ENCODE peak calls at places on chromosomes 1 and 21, in four cellular contexts. T is K562, D is A549, Y is HepG2. G is an unnamed sample.

GRCh38 chr1:156623946-156624813 is 5.0 kb downstream of the HAPLN2 start:
- DNase-seq in T (peak), Y (no peak), D (peak), G (peak)

GRCh38 chr1:165543651-165544452 is at the start of gene LRRC52:
- DNase-seq in Y (no peak), T (no peak), D (no peak), G (peak)

GRCh38 chr1:201603613-201604232 is 64.8 kb downstream of the NAV1 start:
- DNase-seq in Y (no peak), D (peak), T (no peak), G (no peak)

GRCh38 chr1:6513296-6513928 is 21.9 kb upstream of the PLEKHG5 start:
- DNase-seq in T (no peak), D (no peak), Y (no peak), G (no peak)

GRCh38 chr21:42706765-42707164 is 53.3 kb downstream of the PDE9A start:
- DNase-seq in Y (no peak), D (no peak), T (no peak), G (no peak)

GRCh38 chr1:10267319-10267718 is 56.9 kb downstream of the KIF1B start:
- DNase-seq in T (no peak), D (no peak), Y (no peak), G (no peak)

GRCh38 chr1:63635681-63636080 is 42.5 kb downstream of the PGM1 start:
- DNase-seq in T (no peak), Y (no peak), D (no peak), G (no peak)

GRCh38 chr1:150561830-150562367 is 12.7 kb downstream of the ADAMTSL4 start:
- DNase-seq in T (peak), D (peak), Y (peak), G (peak)

GRCh38 chr1:71097428-71097827 is 16.6 kb upstream of the ZRANB2 start:
- DNase-seq in D (no peak), Y (no peak), T (no peak), G (no peak)

GRCh38 chr1:96559707-96560588 is 161.6 kb upstream of the PTBP2 start:
- DNase-seq in D (peak), Y (no peak), T (no peak), G (no peak)

GRCh38 chr1:67393240-67393639 is 37.0 kb downstream of the SERBP1 start:
- DNase-seq in Y (no peak), T (no peak), D (no peak), G (no peak)

GRCh38 chr1:31939484-31940329 is 1.5 kb upstream of the PTP4A2 start:
- DNase-seq in D (peak), T (peak), Y (peak), G (no peak)

GRCh38 chr1:61125263-61125662 is 42.9 kb downstream of the NFIA start:
- DNase-seq in D (no peak), T (no peak), Y (no peak), G (no peak)

GRCh38 chr1:19504796-19505693 is 19.7 kb upstream of the CAPZB start:
- DNase-seq in D (peak), Y (no peak), T (no peak), G (no peak)

GRCh38 chr1:88800382-88801051 is 90.8 kb downstream of the GTF2B start:
- DNase-seq in D (peak), T (peak), Y (peak), G (no peak)

GRCh38 chr1:90925928-90926869 is 95.6 kb downstream of the ZNF644 start:
- DNase-seq in T (no peak), Y (peak), D (peak), G (no peak)

GRCh38 chr1:199242162-199242561 is 603.3 kb downstream of the PTPRC start:
- DNase-seq in Y (peak), D (no peak), T (no peak), G (no peak)

GRCh38 chr1:109821221-109821669 is 57.5 kb upstream of the EPS8L3 start:
- DNase-seq in T (peak), D (peak), Y (no peak), G (no peak)

GRCh38 chr21:23601549-23601948 is 2005.7 kb downstream of the MRPL39 start:
- DNase-seq in T (no peak), Y (no peak), D (no peak), G (no peak)

GRCh38 chr1:179298952-179299351 is 5.4 kb downstream of the SOAT1 start:
- DNase-seq in T (no peak), D (no peak), Y (no peak), G (no peak)

GRCh38 chr1:75502776-75503175 is 108.1 kb downstream of the SLC44A5 start:
- DNase-seq in D (no peak), Y (no peak), T (no peak), G (no peak)

GRCh38 chr1:172851871-172852270 is 193.0 kb downstream of the FASLG start:
- DNase-seq in T (no peak), D (no peak), Y (no peak), G (no peak)

GRCh38 chr1:52141513-52142219 is at the start of gene ZFYVE9:
- DNase-seq in T (peak), D (peak), Y (peak), G (peak)

GRCh38 chr1:179115181-179115580 is 33.3 kb downstream of the TOR3A start:
- DNase-seq in D (no peak), T (no peak), Y (no peak), G (no peak)

GRCh38 chr1:27643626-27644368 is 8.8 kb upstream of the FGR start:
- DNase-seq in T (peak), D (peak), Y (peak), G (peak)

GRCh38 chr1:50271968-50272578 is 151.2 kb downstream of the DMRTA2 start:
- DNase-seq in Y (peak), D (peak), T (peak), G (peak)

GRCh38 chr1:9101510-9102146 is 27.3 kb downstream of the GPR157 start:
- DNase-seq in D (peak), T (peak), Y (peak), G (peak)

GRCh38 chr1:18972531-18972930 is 16.1 kb upstream of the IFFO2 start:
- DNase-seq in Y (no peak), D (peak), T (no peak), G (no peak)

GRCh38 chr1:226495716-226496115 is 52.8 kb upstream of the STUM start:
- DNase-seq in T (no peak), D (no peak), Y (no peak), G (no peak)

GRCh38 chr1:196160066-196160795 is 448.0 kb downstream of the KCNT2 start:
- DNase-seq in T (no peak), Y (no peak), D (no peak), G (no peak)

GRCh38 chr1:224922404-224923164 is 6.9 kb upstream of the DNAH14 start:
- DNase-seq in T (peak), D (peak), Y (peak), G (no peak)

GRCh38 chr21:31140025-31140424 is 101.7 kb upstream of the KRTAP19-8 start:
- DNase-seq in Y (no peak), T (no peak), D (no peak), G (no peak)

GRCh38 chr1:13451399-13451965 is 41.2 kb downstream of the PRAMEF20 start:
- DNase-seq in T (no peak), Y (no peak), D (no peak), G (no peak)

GRCh38 chr1:42732126-42732680 is 7.8 kb downstream of the CLDN19 start:
- DNase-seq in Y (no peak), D (no peak), T (no peak), G (no peak)

GRCh38 chr1:10966233-10966632 is 46.2 kb upstream of the TARDBP start:
- DNase-seq in Y (no peak), T (no peak), D (no peak), G (no peak)

GRCh38 chr1:1763657-1764621 is 14.3 kb downstream of the NADK start:
- DNase-seq in Y (no peak), T (no peak), D (peak), G (no peak)

DNA sequence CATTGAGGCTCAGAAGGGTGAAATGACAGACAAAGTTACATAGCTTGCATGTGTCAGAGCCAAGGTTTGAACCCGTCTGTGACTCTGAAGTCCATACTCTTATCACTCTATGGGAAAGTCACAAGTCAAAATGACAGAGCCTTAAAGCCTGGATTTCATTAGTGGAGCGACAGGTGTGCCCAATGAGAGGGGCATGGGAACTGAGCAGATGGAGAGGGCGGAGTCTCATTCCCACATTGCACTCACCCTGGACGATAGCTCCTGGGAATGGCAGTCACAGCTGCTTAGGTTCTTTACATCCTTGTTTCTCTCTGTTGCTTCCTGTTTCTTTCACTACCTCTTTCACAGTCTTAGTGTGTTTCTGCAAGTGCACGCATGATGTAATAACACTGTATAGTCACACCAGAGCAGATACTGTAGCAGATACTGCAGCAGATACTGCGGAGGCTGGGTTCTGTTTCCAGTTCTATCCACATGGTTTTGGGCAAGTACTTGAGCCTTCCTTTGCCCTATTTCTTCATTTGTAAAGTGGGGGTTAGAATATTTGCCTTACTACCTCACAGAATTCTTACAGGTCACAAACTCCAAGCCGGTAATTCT is 127.2 kb downstream of the ZSCAN20 start:
- DNase-seq in Y (no peak), T (no peak), D (no peak), G (no peak)
- TF ChIP-seq CTCF in Y (no peak), T (no peak), D (no peak), G (no peak)

GRCh38 chr1:211938473-211939080 is 96.8 kb downstream of the INTS7 start:
- DNase-seq in T (no peak), D (no peak), Y (no peak), G (no peak)

GRCh38 chr1:211944733-211945500 is 90.4 kb downstream of the INTS7 start:
- DNase-seq in Y (peak), T (no peak), D (peak), G (peak)

GRCh38 chr1:211942583-211942982 is 92.8 kb downstream of the INTS7 start:
- DNase-seq in Y (no peak), D (no peak), T (no peak), G (no peak)

GRCh38 chr1:211935448-211935970 is 99.8 kb downstream of the INTS7 start:
- DNase-seq in D (no peak), T (no peak), Y (no peak), G (no peak)

GRCh38 chr1:211939876-211940468 is 95.4 kb downstream of the INTS7 start:
- DNase-seq in Y (no peak), D (no peak), T (no peak), G (no peak)
- TF ChIP-seq HMGXB4 in Y (no peak), D (no peak), T (no peak), G (no peak)

DNA sequence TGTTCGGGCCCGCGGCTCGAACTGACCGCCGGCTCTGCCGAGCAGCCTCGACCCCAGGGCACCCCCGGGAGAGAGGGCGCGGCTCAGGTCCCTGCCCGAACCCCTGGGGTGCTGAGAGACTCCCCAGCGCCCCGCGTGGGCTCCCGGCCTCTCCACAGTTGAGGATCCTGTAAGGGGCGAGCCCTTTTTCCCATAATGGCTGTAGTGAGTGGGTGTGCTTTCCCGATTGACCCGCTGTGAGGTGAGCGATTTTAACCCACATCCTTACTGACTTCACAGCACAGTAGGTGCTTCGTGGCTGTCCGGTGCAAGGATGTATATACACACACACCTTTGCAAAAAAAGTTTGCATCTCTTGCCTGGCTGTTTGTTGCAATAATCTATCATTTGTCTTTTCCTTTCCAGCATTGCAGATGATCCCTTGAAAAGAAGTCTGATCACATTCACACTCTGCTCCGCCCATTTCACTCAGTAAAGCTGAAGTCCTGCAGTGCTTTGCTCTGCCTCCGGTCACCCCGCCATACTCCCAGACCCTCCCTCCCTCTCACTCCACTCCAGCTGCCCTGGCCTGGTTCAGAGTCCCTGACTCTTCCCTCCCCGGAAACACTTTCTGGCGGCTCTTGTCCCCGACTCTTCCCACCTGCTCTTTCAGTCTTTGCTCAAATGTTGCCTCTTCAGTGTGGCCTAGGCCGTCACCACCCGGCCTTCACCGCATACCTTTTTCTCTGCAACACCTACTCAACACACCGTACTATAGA is 955 bp upstream of the UBE2G2 start:
- DNase-seq in T (peak), D (no peak), Y (peak), G (no peak)
- TF ChIP-seq CTCF in T (peak), D (no peak), Y (no peak), G (peak)

DNA sequence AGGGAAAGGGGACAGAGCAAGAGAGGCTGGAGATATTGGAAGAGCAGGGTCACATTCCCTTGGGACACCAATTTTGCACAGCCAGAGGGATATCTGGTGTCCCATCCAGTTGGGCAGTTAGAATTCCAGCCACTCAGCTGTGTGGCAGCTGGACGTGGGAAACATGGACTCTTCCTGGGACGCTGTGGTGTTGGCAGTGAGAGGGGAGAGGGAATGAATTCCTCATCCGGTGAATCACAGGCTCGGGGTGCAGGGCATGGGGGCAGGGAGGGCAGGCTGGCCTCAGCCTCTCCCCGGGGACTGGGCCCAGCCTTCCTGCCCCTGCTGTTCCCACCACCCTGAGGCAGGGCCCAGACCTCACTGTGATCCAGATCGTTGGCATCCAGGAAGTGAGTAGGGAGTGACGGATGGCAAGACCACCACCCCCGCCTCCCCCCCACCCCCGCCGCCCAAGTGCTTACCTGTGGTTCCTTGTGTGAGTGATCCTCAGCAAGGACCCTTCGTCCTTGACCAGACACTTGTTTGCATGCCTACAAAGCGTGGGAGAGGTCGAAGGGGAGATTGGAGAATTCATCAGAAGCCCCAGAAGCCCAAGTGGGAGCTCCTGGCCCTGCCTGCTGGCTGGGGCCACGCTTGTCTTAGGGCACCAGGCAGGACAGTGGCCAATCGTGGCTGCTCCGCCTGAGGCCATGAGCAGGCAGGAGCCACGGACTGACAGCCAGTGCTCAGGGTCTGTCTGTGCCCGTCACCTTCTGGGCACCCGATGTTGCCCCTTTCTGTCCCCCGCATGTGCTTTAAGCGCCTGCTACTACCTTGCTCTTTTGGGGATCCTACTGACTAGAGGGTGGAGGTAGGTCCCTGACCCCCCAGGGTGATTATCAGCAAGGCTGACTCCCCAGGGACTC is 8.7 kb downstream of the WNT3A start:
- DNase-seq in D (no peak), T (no peak), Y (no peak), G (peak)
- TF ChIP-seq HMGXB4 in D (no peak), T (no peak), Y (no peak), G (no peak)

GRCh38 chr1:230633469-230633868 is 8.8 kb upstream of the COG2 start:
- DNase-seq in T (no peak), D (no peak), Y (peak), G (no peak)

GRCh38 chr1:230634384-230634783 is 7.9 kb upstream of the COG2 start:
- DNase-seq in D (no peak), T (no peak), Y (no peak), G (no peak)

GRCh38 chr1:230631477-230631876 is 10.8 kb upstream of the COG2 start:
- DNase-seq in Y (no peak), D (no peak), T (no peak), G (no peak)

GRCh38 chr1:230629511-230629910 is 12.8 kb upstream of the COG2 start:
- DNase-seq in T (no peak), Y (no peak), D (no peak), G (no peak)

DNA sequence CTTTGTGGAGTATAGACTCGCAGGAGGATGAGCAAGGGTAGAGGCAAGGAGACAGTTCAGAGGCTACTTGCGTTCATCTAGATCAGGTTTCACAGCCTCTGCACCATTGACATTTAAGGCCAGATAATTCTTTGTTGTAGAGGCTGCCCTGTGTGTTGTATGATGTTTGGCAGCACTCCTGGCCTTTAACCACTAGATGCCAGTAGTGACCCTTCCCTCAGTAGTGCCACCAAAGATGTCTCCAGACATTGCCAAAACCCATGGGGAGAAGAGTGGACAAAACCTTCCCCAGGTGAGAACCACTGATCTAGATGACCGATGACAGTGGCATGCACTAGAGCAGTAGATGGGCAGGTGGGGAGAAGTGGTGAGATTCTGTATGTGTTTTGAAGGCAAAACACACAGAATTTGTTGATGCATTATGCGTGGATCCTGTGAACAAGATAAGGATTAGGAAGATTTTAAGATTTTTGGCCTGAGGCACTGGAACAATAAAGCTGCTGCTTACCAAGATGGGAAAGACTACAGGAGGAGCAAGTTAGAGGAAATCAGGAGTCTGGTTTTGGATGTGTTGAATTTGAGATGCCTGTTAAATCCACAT is 9.9 kb upstream of the COG2 start:
- DNase-seq in T (no peak), Y (peak), D (peak), G (no peak)
- TF ChIP-seq CTCF in T (peak), Y (peak), D (peak), G (peak)

DNA sequence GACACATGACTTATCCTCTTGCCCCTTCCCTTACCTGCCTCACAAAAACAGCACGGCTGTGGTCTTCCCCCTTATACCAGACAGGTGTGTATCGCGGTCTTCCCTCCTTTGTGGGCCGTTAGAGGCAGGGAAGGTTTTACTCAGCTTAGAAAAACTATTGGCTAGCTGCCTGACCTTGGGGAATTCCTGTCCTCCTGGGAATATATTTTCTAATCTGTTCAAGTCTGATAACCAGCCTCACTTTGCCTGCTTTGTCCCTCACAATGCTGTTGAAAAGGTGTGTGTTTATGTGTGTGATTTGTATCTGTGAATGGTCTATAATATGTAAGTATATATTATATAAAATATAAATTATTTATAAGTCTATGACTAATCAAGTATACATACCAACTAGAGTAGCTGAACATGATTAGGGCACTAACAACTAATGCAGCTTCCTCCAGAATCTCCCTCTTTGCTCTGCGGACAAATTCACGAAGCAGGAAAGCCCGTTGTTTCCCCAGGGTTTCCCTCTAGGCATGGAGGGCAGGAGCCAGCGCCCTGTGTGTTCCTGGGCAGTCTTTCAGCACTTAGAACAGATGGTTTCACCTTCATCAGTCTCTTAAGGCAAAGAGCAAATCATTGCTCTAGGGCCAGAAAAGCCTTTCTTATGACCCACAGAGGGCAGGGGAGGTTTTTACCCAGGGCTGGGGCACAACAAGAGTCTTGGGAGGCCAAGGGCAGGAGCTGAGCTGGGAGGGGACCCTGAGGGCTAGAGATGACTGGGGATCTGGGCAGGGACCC is 25.6 kb downstream of the SLC26A9 start:
- DNase-seq in Y (no peak), D (no peak), T (no peak), G (no peak)
- TF ChIP-seq HMGXB4 in Y (no peak), D (no peak), T (no peak), G (no peak)

GRCh38 chr21:26147535-26147934 is 23.0 kb downstream of the APP start:
- DNase-seq in Y (no peak), D (no peak), T (no peak), G (no peak)

GRCh38 chr21:26148071-26148470 is 22.5 kb downstream of the APP start:
- DNase-seq in T (no peak), D (peak), Y (no peak), G (peak)

GRCh38 chr21:26144026-26144425 is 26.5 kb downstream of the APP start:
- DNase-seq in Y (no peak), T (no peak), D (no peak), G (no peak)

GRCh38 chr21:26148834-26149354 is 21.7 kb downstream of the APP start:
- DNase-seq in T (no peak), D (no peak), Y (no peak), G (no peak)

GRCh38 chr21:26146681-26147080 is 23.9 kb downstream of the APP start:
- DNase-seq in T (no peak), D (no peak), Y (no peak), G (no peak)
- TF ChIP-seq CTCF in T (no peak), D (no peak), Y (no peak), G (no peak)

G was measured in WTC11.